ENCODE peak calls at places on chromosomes 2 and 18, in four cellular contexts. T is K562, L is HepG2, M is WTC11. O is an unnamed sample.

GRCh38 chr2:207437857-207438166 is 92.0 kb upstream of the CREB1 start:
- DNase-seq in M (no peak), L (no peak), T (no peak), O (no peak)

GRCh38 chr2:168773719-168774521 is 28.5 kb upstream of the NOSTRIN start:
- DNase-seq in M (peak), T (peak), L (peak), O (no peak)

GRCh38 chr2:236028066-236028465 is 140.1 kb downstream of the GBX2 start:
- DNase-seq in L (no peak), T (no peak), M (no peak), O (no peak)

GRCh38 chr2:216915548-216916128 is 55.8 kb upstream of the TNP1 start:
- DNase-seq in M (no peak), L (no peak), T (no peak), O (no peak)

GRCh38 chr2:113253453-113253852 is 25.3 kb downstream of the PAX8 start:
- DNase-seq in M (no peak), L (no peak), T (no peak), O (no peak)

GRCh38 chr18:37658894-37659293 is 93.3 kb upstream of the CELF4 start:
- DNase-seq in M (no peak), L (no peak), T (no peak), O (no peak)

GRCh38 chr2:2325538-2325937 is 5.5 kb downstream of the MYT1L start:
- DNase-seq in L (no peak), T (no peak), M (no peak), O (no peak)

GRCh38 chr2:54942373-54942772 is 107.9 kb downstream of the RTN4 start:
- DNase-seq in L (no peak), M (no peak), T (no peak), O (no peak)

GRCh38 chr2:42844901-42845685 is 52.7 kb upstream of the HAAO start:
- DNase-seq in M (no peak), T (no peak), L (no peak), O (no peak)

GRCh38 chr2:158743899-158744298 is 51.2 kb upstream of the DAPL1 start:
- DNase-seq in L (no peak), M (no peak), T (no peak), O (no peak)

GRCh38 chr2:127887452-127888219 is 1.9 kb upstream of the AMMECR1L start:
- DNase-seq in M (no peak), T (no peak), L (no peak), O (no peak)

GRCh38 chr2:117858892-117859531 is 44.5 kb downstream of the DDX18 start:
- DNase-seq in T (no peak), L (no peak), M (peak), O (no peak)

GRCh38 chr2:117858336-117858735 is 43.8 kb downstream of the DDX18 start:
- DNase-seq in M (no peak), T (no peak), L (no peak), O (no peak)

GRCh38 chr2:117854610-117855009 is 40.1 kb downstream of the DDX18 start:
- DNase-seq in M (no peak), L (no peak), T (no peak), O (no peak)

GRCh38 chr2:117855886-117856285 is 41.4 kb downstream of the DDX18 start:
- DNase-seq in T (no peak), M (no peak), L (no peak), O (no peak)

GRCh38 chr2:117856415-117857210 is 42.1 kb downstream of the DDX18 start:
- DNase-seq in T (no peak), L (peak), M (no peak), O (no peak)
- TF ChIP-seq CBFB in T (no peak), L (no peak), M (no peak), O (no peak)

GRCh38 chr2:397561-398325 is 109.9 kb upstream of the ALKAL2 start:
- DNase-seq in L (no peak), T (no peak), M (no peak), O (no peak)
- TF ChIP-seq CBFB in L (no peak), T (no peak), M (no peak), O (no peak)

GRCh38 chr2:164220250-164220649 is 401.0 kb downstream of the GRB14 start:
- DNase-seq in T (no peak), L (no peak), M (no peak), O (no peak)
- TF ChIP-seq CBFB in T (no peak), L (no peak), M (no peak), O (no peak)

GRCh38 chr2:226002438-226002837 is 602.9 kb downstream of the NYAP2 start:
- DNase-seq in T (no peak), M (no peak), L (peak), O (no peak)
- TF ChIP-seq CBFB in T (no peak), M (no peak), L (no peak), O (no peak)

GRCh38 chr2:73021371-73022010 is 50.0 kb downstream of the SFXN5 start:
- DNase-seq in M (no peak), L (peak), T (no peak), O (no peak)
- TF ChIP-seq CBFB in M (no peak), L (no peak), T (no peak), O (no peak)

DNA sequence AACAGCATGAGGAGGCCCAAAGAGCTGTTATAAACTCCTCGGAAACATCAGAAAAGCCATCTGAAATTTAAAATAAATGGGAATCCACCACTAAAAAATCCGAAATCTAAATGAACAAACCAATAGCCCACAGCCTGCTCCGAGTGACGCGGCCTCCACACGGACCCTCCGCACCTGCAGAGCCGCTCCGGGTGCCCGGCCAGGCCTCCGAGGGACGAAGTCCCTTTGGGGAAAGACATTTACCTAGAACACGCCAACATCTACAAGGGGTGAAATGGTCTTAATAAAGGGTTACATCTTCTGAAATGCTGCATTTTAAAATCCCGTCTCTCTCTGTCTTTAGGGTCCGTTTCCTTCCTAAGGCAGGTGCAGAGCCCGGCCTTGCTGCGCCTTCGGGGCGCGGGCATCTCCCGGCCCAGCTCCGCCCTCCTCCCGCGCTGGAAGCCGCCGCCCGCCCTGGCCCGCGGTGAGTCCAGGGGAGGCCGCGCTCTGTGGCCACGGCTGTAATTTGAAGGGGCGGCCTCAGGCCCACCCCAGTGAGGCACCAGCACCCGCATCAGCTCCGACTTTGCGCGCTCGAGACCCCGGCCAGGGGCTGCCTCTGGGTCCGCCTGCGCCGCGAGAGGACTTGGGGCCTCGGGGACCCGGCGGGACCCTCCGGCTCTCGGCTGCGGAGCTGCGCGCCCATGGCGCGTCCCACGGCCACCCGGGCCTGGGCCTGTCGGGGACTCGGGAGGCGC is 42.3 kb upstream of the CTDP1 start:
- DNase-seq in M (peak), T (no peak), L (no peak), O (no peak)
- TF ChIP-seq CBFB in M (no peak), T (no peak), L (no peak), O (no peak)